ENCODE peak calls at places on chromosome 18, in ten cellular contexts. One of them, this sample, is unnamed.

GRCh38 chr18:12038082-12038660 is 55.5 kb upstream of the ANKRD62 start:
- DNase-seq in chondrocyte: no peak
- DNase-seq in DND-41: no peak
- DNase-seq in hepatic stellate cell: no peak
- DNase-seq in GM23338: peak
- DNase-seq in stimulated activated CD4-positive, alpha-beta T cell treated with anti-CD3 and anti-CD28 coated beads, Interleukin-4, amount 100 ng/mL, for 4 hours: peak
- DNase-seq in fibroblast of lung: peak
- DNase-seq in iPS-NIHi11: peak
- DNase-seq in KBM-7: no peak
- DNase-seq in AG08396: peak
- DNase-seq in this sample: no peak

GRCh38 chr18:35624140-35624539 is 42.6 kb downstream of the GALNT1 start:
- DNase-seq in fibroblast of lung: no peak
- DNase-seq in KBM-7: no peak
- DNase-seq in hepatic stellate cell: no peak
- DNase-seq in GM23338: no peak
- DNase-seq in stimulated activated CD4-positive, alpha-beta T cell treated with anti-CD3 and anti-CD28 coated beads, Interleukin-4, amount 100 ng/mL, for 4 hours: no peak
- DNase-seq in AG08396: no peak
- DNase-seq in iPS-NIHi11: no peak
- DNase-seq in chondrocyte: no peak
- DNase-seq in DND-41: no peak
- DNase-seq in this sample: no peak

GRCh38 chr18:49013961-49014604 is 63.3 kb upstream of the SMAD7 start:
- DNase-seq in hepatic stellate cell: no peak
- DNase-seq in KBM-7: peak
- DNase-seq in AG08396: no peak
- DNase-seq in DND-41: peak
- DNase-seq in chondrocyte: peak
- DNase-seq in iPS-NIHi11: no peak
- DNase-seq in fibroblast of lung: no peak
- DNase-seq in GM23338: no peak
- DNase-seq in stimulated activated CD4-positive, alpha-beta T cell treated with anti-CD3 and anti-CD28 coated beads, Interleukin-4, amount 100 ng/mL, for 4 hours: no peak
- DNase-seq in this sample: no peak

GRCh38 chr18:58996131-58996632 is 131.5 kb downstream of the ZNF532 start:
- DNase-seq in stimulated activated CD4-positive, alpha-beta T cell treated with anti-CD3 and anti-CD28 coated beads, Interleukin-4, amount 100 ng/mL, for 4 hours: no peak
- DNase-seq in hepatic stellate cell: peak
- DNase-seq in chondrocyte: no peak
- DNase-seq in GM23338: no peak
- DNase-seq in AG08396: no peak
- DNase-seq in KBM-7: no peak
- DNase-seq in fibroblast of lung: peak
- DNase-seq in iPS-NIHi11: no peak
- DNase-seq in DND-41: no peak
- DNase-seq in this sample: no peak

GRCh38 chr18:30689216-30689615 is 353.3 kb downstream of the DSC3 start:
- DNase-seq in iPS-NIHi11: no peak
- DNase-seq in fibroblast of lung: no peak
- DNase-seq in GM23338: no peak
- DNase-seq in hepatic stellate cell: no peak
- DNase-seq in stimulated activated CD4-positive, alpha-beta T cell treated with anti-CD3 and anti-CD28 coated beads, Interleukin-4, amount 100 ng/mL, for 4 hours: no peak
- DNase-seq in DND-41: no peak
- DNase-seq in chondrocyte: no peak
- DNase-seq in AG08396: no peak
- DNase-seq in KBM-7: no peak
- DNase-seq in this sample: no peak

GRCh38 chr18:29174891-29175290 is 998.0 kb upstream of the CDH2 start:
- DNase-seq in DND-41: no peak
- DNase-seq in fibroblast of lung: peak
- DNase-seq in stimulated activated CD4-positive, alpha-beta T cell treated with anti-CD3 and anti-CD28 coated beads, Interleukin-4, amount 100 ng/mL, for 4 hours: no peak
- DNase-seq in iPS-NIHi11: no peak
- DNase-seq in hepatic stellate cell: no peak
- DNase-seq in KBM-7: no peak
- DNase-seq in AG08396: no peak
- DNase-seq in GM23338: no peak
- DNase-seq in chondrocyte: no peak
- DNase-seq in this sample: no peak

GRCh38 chr18:70848329-70848728 is 559.5 kb downstream of the SOCS6 start:
- DNase-seq in hepatic stellate cell: no peak
- DNase-seq in fibroblast of lung: no peak
- DNase-seq in iPS-NIHi11: no peak
- DNase-seq in chondrocyte: no peak
- DNase-seq in KBM-7: no peak
- DNase-seq in DND-41: no peak
- DNase-seq in stimulated activated CD4-positive, alpha-beta T cell treated with anti-CD3 and anti-CD28 coated beads, Interleukin-4, amount 100 ng/mL, for 4 hours: no peak
- DNase-seq in AG08396: no peak
- DNase-seq in GM23338: no peak
- DNase-seq in this sample: no peak

GRCh38 chr18:13453714-13454113 is 235.2 kb downstream of the LDLRAD4 start:
- DNase-seq in DND-41: peak
- DNase-seq in KBM-7: no peak
- DNase-seq in hepatic stellate cell: no peak
- DNase-seq in GM23338: no peak
- DNase-seq in stimulated activated CD4-positive, alpha-beta T cell treated with anti-CD3 and anti-CD28 coated beads, Interleukin-4, amount 100 ng/mL, for 4 hours: no peak
- DNase-seq in chondrocyte: no peak
- DNase-seq in AG08396: no peak
- DNase-seq in fibroblast of lung: peak
- DNase-seq in iPS-NIHi11: no peak
- DNase-seq in this sample: no peak

This sample was measured in ACHN.